ENCODE peak calls at places on chromosome 9, in five cellular contexts. V is foreskin keratinocyte, M is sciatic nerve, O is EH, F is NT2/D1. R is an unnamed sample.

GRCh38 chr9:2024888-2025781 is 10.0 kb downstream of the SMARCA2 start:
- DNase-seq in V (no peak), M (no peak), O (peak), F (no peak), R (no peak)

GRCh38 chr9:129611302-129611800 is 9.6 kb downstream of the C9orf50 start:
- DNase-seq in V (no peak), M (no peak), O (no peak), F (no peak), R (no peak)

GRCh38 chr9:34145165-34145564 is 18.7 kb upstream of the DCAF12 start:
- DNase-seq in V (no peak), M (no peak), O (peak), F (no peak), R (no peak)

GRCh38 chr9:128702445-128702948 is at the start of gene PKN3:
- DNase-seq in V (no peak), M (peak), O (peak), F (peak), R (peak)

GRCh38 chr9:129604056-129604765 is 16.7 kb downstream of the C9orf50 start:
- DNase-seq in V (no peak), M (no peak), O (no peak), F (no peak), R (no peak)

GRCh38 chr9:13979941-13980318 is 334.0 kb downstream of the NFIB start:
- DNase-seq in V (no peak), M (no peak), O (no peak), F (no peak), R (no peak)

GRCh38 chr9:23707249-23707648 is 118.8 kb downstream of the ELAVL2 start:
- DNase-seq in V (no peak), M (no peak), O (no peak), F (no peak), R (no peak)

GRCh38 chr9:126367646-126368419 is 41.2 kb downstream of the MVB12B start:
- DNase-seq in V (no peak), M (no peak), O (no peak), F (no peak), R (no peak)

GRCh38 chr9:92576175-92576574 is 40.4 kb upstream of the ECM2 start:
- DNase-seq in V (no peak), M (no peak), O (no peak), F (no peak), R (no peak)

GRCh38 chr9:77743381-77743780 is 95.3 kb upstream of the GNA14 start:
- DNase-seq in V (no peak), M (no peak), O (peak), F (no peak), R (no peak)

GRCh38 chr9:137136926-137137607 is 1.9 kb upstream of the GRIN1 start:
- DNase-seq in V (no peak), M (no peak), O (no peak), F (no peak), R (no peak)

GRCh38 chr9:38713426-38713825 is 6.5 kb downstream of the FAM240B start:
- DNase-seq in V (peak), M (no peak), O (peak), F (no peak), R (no peak)

GRCh38 chr9:135214054-135214640 is 126.7 kb downstream of the OLFM1 start:
- DNase-seq in V (no peak), M (no peak), O (no peak), F (no peak), R (no peak)

GRCh38 chr9:25678147-25678666 is at the start of gene TUSC1:
- DNase-seq in V (peak), M (peak), O (peak), F (no peak), R (peak)

GRCh38 chr9:135213566-135213965 is 126.1 kb downstream of the OLFM1 start:
- DNase-seq in V (no peak), M (no peak), O (no peak), F (no peak), R (no peak)

GRCh38 chr9:3906437-3907213 is 380.8 kb upstream of the RFX3 start:
- DNase-seq in V (peak), M (no peak), O (peak), F (no peak), R (no peak)

GRCh38 chr9:37729499-37729898 is 24.1 kb upstream of the TRMT10B start:
- DNase-seq in V (peak), M (no peak), O (no peak), F (no peak), R (no peak)

GRCh38 chr9:112785981-112786380 is 35.4 kb downstream of the SNX30 start:
- DNase-seq in V (no peak), M (no peak), O (no peak), F (no peak), R (no peak)

GRCh38 chr9:115038138-115038537 is 79.8 kb downstream of the TNC start:
- DNase-seq in V (no peak), M (no peak), O (no peak), F (no peak), R (no peak)

GRCh38 chr9:76107487-76107886 is 217.0 kb downstream of the PCSK5 start:
- DNase-seq in V (no peak), M (no peak), O (no peak), F (no peak), R (no peak)

GRCh38 chr9:97564291-97565175 is 63.1 kb downstream of the TMOD1 start:
- DNase-seq in V (peak), M (peak), O (peak), F (no peak), R (no peak)

GRCh38 chr9:130034570-130034969 is 8.4 kb downstream of the FNBP1 start:
- DNase-seq in V (peak), M (no peak), O (peak), F (no peak), R (no peak)